ENCODE peak calls at places on chromosomes 7 and 10, in eight cellular contexts. B, C, S, W, U, N, M and F are unnamed samples.
A peak's percentile ranks its signal among the peaks of the same experiment; 100 is the strongest.

GRCh38 chr10:24465124-24465874 is 256.4 kb downstream of the KIAA1217 start:
- DNase-seq in B (no peak), C (no peak), S (no peak), W (peak; percentile 89), U (no peak), N (no peak), M (peak; percentile 83), F (no peak)

GRCh38 chr10:35369049-35369760 is 32.9 kb downstream of the CCNY start:
- DNase-seq in B (no peak), C (no peak), S (no peak), W (no peak), U (no peak), N (no peak), M (no peak), F (no peak)

GRCh38 chr7:391961-392524 is 102.1 kb downstream of the FOXL3 start:
- DNase-seq in B (peak; percentile 6), C (no peak), S (no peak), W (no peak), U (no peak), N (no peak), M (peak; percentile 49), F (no peak)

GRCh38 chr10:5619366-5620211 is 46.8 kb downstream of the ASB13 start:
- DNase-seq in B (no peak), C (no peak), S (no peak), W (no peak), U (no peak), N (no peak), M (peak; percentile 50), F (no peak)

GRCh38 chr10:120600871-120601644 is 144.0 kb downstream of the PLPP4 start:
- DNase-seq in B (no peak), C (no peak), S (no peak), W (peak; percentile 78), U (no peak), N (no peak), M (no peak), F (no peak)

GRCh38 chr7:137074386-137075030 is 206.1 kb downstream of the CHRM2 start:
- DNase-seq in B (no peak), C (no peak), S (no peak), W (peak; percentile 90), U (no peak), N (no peak), M (no peak), F (no peak)

GRCh38 chr7:158473238-158473637 is 114.4 kb downstream of the PTPRN2 start:
- DNase-seq in B (no peak), C (no peak), S (no peak), W (no peak), U (no peak), N (no peak), M (peak; percentile 54), F (no peak)

GRCh38 chr10:106925187-106925586 is 239.3 kb downstream of the SORCS1 start:
- DNase-seq in B (no peak), C (no peak), S (no peak), W (no peak), U (no peak), N (no peak), M (no peak), F (no peak)

GRCh38 chr7:7764515-7765138 is 46.2 kb upstream of the RPA3 start:
- DNase-seq in B (no peak), C (no peak), S (no peak), W (no peak), U (no peak), N (no peak), M (no peak), F (no peak)

GRCh38 chr7:131505636-131506557 is 50.5 kb downstream of the PODXL start:
- DNase-seq in B (no peak), C (no peak), S (no peak), W (no peak), U (no peak), N (no peak), M (no peak), F (no peak)

GRCh38 chr10:14594878-14595525 is 179.7 kb downstream of the FAM107B start:
- DNase-seq in B (no peak), C (no peak), S (no peak), W (no peak), U (no peak), N (no peak), M (no peak), F (no peak)

GRCh38 chr7:2873146-2873545 is 29.0 kb upstream of the GNA12 start:
- DNase-seq in B (no peak), C (no peak), S (no peak), W (peak; percentile 39), U (no peak), N (no peak), M (no peak), F (no peak)

GRCh38 chr7:32586291-32587221 is 91.3 kb downstream of the AVL9 start:
- DNase-seq in B (no peak), C (no peak), S (no peak), W (peak; percentile 94), U (peak; percentile 54), N (peak; percentile 23), M (no peak), F (no peak)

GRCh38 chr7:132966731-132967130 is 115.2 kb downstream of the CHCHD3 start:
- DNase-seq in B (no peak), C (no peak), S (no peak), W (peak; percentile 6), U (no peak), N (no peak), M (no peak), F (no peak)

GRCh38 chr7:101943889-101944605 is 126.6 kb downstream of the CUX1 start:
- DNase-seq in B (no peak), C (no peak), S (no peak), W (no peak), U (no peak), N (no peak), M (no peak), F (no peak)

GRCh38 chr10:110416776-110417732 is 80.7 kb upstream of the DUSP5 start:
- DNase-seq in B (no peak), C (no peak), S (no peak), W (peak; percentile 72), U (peak; percentile 61), N (no peak), M (no peak), F (no peak)

GRCh38 chr7:48839108-48839507 is 85.2 kb upstream of the CDC14C start:
- DNase-seq in B (no peak), C (no peak), S (no peak), W (no peak), U (no peak), N (no peak), M (no peak), F (no peak)

GRCh38 chr10:119103241-119103640 is 672 bp upstream of the DENND10 start:
- DNase-seq in B (no peak), C (no peak), S (no peak), W (no peak), U (no peak), N (no peak), M (no peak), F (no peak)

GRCh38 chr7:8085420-8085819 is 116.8 kb downstream of the GLCCI1 start:
- DNase-seq in B (no peak), C (no peak), S (no peak), W (no peak), U (no peak), N (no peak), M (no peak), F (no peak)

GRCh38 chr10:89427629-89428028 is 13.3 kb downstream of the IFIT5 start:
- DNase-seq in B (no peak), C (no peak), S (no peak), W (peak; percentile 66), U (no peak), N (no peak), M (no peak), F (no peak)

GRCh38 chr10:104630731-104631130 is 10.4 kb upstream of the SORCS3 start:
- DNase-seq in B (no peak), C (no peak), S (no peak), W (no peak), U (no peak), N (no peak), M (peak; percentile 63), F (no peak)

GRCh38 chr7:4958477-4959301 is at the start of gene MMD2:
- DNase-seq in B (no peak), C (no peak), S (no peak), W (no peak), U (no peak), N (no peak), M (peak; percentile 63), F (no peak)

GRCh38 chr10:112421731-112422130 is 25.0 kb downstream of the ZDHHC6 start:
- DNase-seq in B (no peak), C (no peak), S (no peak), W (no peak), U (no peak), N (no peak), M (no peak), F (no peak)